ENCODE peak calls at places on chromosome 16, in six cellular contexts. P is glutamatergic neuron, Y is left colon, R is H9, N is AG04450, I is aorta. W is an unnamed sample.

GRCh38 chr16:86584726-86585721 is 6.7 kb downstream of the FOXL1 start:
- DNase-seq in P (no peak), Y (no peak), R (no peak), N (no peak), I (no peak), W (peak; percentile 33)

GRCh38 chr16:68408428-68408827 is 39.9 kb downstream of the SMPD3 start:
- DNase-seq in P (no peak), Y (no peak), R (no peak), N (no peak), I (no peak), W (no peak)

GRCh38 chr16:10561001-10561400 is 19.4 kb downstream of the EMP2 start:
- DNase-seq in P (no peak), Y (no peak), R (no peak), N (no peak), I (no peak), W (no peak)

GRCh38 chr16:83929811-83930555 is 23.1 kb upstream of the OSGIN1 start:
- DNase-seq in P (no peak), Y (no peak), R (no peak), N (no peak), I (no peak), W (no peak)

GRCh38 chr16:69566437-69567030 is 768 bp downstream of the NFAT5 start:
- DNase-seq in P (no peak), Y (peak; percentile 55), R (peak; percentile 47), N (no peak), I (peak; percentile 79), W (peak; percentile 74)

GRCh38 chr16:10992797-10993196 is 48.4 kb downstream of the CLEC16A start:
- DNase-seq in P (no peak), Y (no peak), R (peak; percentile 50), N (peak; percentile 75), I (no peak), W (peak; percentile 84)

GRCh38 chr16:83939266-83939856 is 13.7 kb upstream of the OSGIN1 start:
- DNase-seq in P (no peak), Y (no peak), R (no peak), N (no peak), I (no peak), W (no peak)

GRCh38 chr16:12097523-12098428 is 121.2 kb downstream of the SNX29 start:
- DNase-seq in P (no peak), Y (no peak), R (no peak), N (peak; percentile 65), I (peak; percentile 41), W (no peak)

GRCh38 chr16:82603784-82604411 is 22.9 kb upstream of the CDH13 start:
- DNase-seq in P (peak; percentile 65), Y (no peak), R (peak; percentile 78), N (peak; percentile 32), I (peak; percentile 60), W (peak; percentile 69)

GRCh38 chr16:48409839-48410610 is 24.8 kb upstream of the SIAH1 start:
- DNase-seq in P (no peak), Y (peak; percentile 75), R (no peak), N (peak; percentile 69), I (no peak), W (peak; percentile 85)

GRCh38 chr16:14509055-14509454 is 121.0 kb downstream of the PARN start:
- DNase-seq in P (no peak), Y (no peak), R (no peak), N (no peak), I (no peak), W (no peak)

GRCh38 chr16:12178251-12178990 is 201.9 kb downstream of the SNX29 start:
- DNase-seq in P (no peak), Y (peak; percentile 32), R (no peak), N (peak; percentile 45), I (no peak), W (peak; percentile 89)

GRCh38 chr16:353404-354285 is 1.1 kb upstream of the AXIN1 start:
- DNase-seq in P (no peak), Y (no peak), R (no peak), N (no peak), I (no peak), W (no peak)

GRCh38 chr16:53054670-53055485 is at the start of gene CHD9:
- DNase-seq in P (peak; percentile 85), Y (peak; percentile 81), R (peak; percentile 92), N (peak; percentile 55), I (peak; percentile 90), W (peak; percentile 90)

GRCh38 chr16:88762258-88762870 is 22.7 kb downstream of the PIEZO1 start:
- DNase-seq in P (no peak), Y (no peak), R (no peak), N (no peak), I (no peak), W (no peak)

GRCh38 chr16:79093554-79093967 is 507.0 kb downstream of the MAF start:
- DNase-seq in P (no peak), Y (peak; percentile 29), R (no peak), N (no peak), I (peak; percentile 66), W (no peak)